ENCODE peak calls at places on chromosomes 4 and X, in seven cellular contexts. E is mesenchymal stem cell, G is A549, Y is AG09309, V is epithelial cell of proximal tubule, J is neuronal stem cell, S is AG04450. U is an unnamed sample.

GRCh38 chrX:153774576-153775292 is 6.1 kb upstream of the SRPK3 start:
- DNase-seq in S (no peak), G (no peak), J (no peak), Y (no peak), E (no peak), V (no peak), U (no peak)

GRCh38 chr4:155546451-155546850 is 120.2 kb upstream of the GUCY1A1 start:
- DNase-seq in E (no peak), G (no peak), Y (no peak), J (no peak), V (no peak), S (no peak), U (no peak)

GRCh38 chr4:118762146-118762545 is 73.8 kb downstream of the SEC24D start:
- DNase-seq in Y (no peak), V (no peak), E (no peak), J (no peak), G (no peak), S (no peak), U (no peak)

GRCh38 chr4:136867465-136867864 is 664.8 kb downstream of the PCDH18 start:
- DNase-seq in V (no peak), S (no peak), Y (no peak), J (no peak), G (no peak), E (no peak), U (no peak)

GRCh38 chrX:134658002-134658401 is 269 bp downstream of the PLAC1 start:
- DNase-seq in G (no peak), Y (no peak), E (no peak), J (no peak), S (no peak), V (no peak), U (no peak)

GRCh38 chrX:48945517-48946348 is 11.7 kb downstream of the OTUD5 start:
- DNase-seq in V (no peak), Y (no peak), S (peak), G (peak), J (no peak), E (peak), U (no peak)

GRCh38 chrX:39848900-39849299 is 248.9 kb downstream of the BCOR start:
- DNase-seq in J (no peak), V (no peak), S (peak), G (no peak), E (peak), Y (peak), U (peak)

GRCh38 chr4:112031712-112032328 is 113.4 kb upstream of the FAM241A start:
- DNase-seq in E (peak), S (peak), G (peak), J (peak), Y (peak), V (peak), U (peak)

GRCh38 chr4:118964891-118965411 is 76.3 kb downstream of the SYNPO2 start:
- DNase-seq in S (no peak), J (no peak), E (peak), Y (no peak), V (no peak), G (no peak), U (no peak)

GRCh38 chr4:148065069-148065468 is 333.2 kb downstream of the ARHGAP10 start:
- DNase-seq in Y (peak), V (no peak), G (no peak), S (peak), E (peak), J (no peak), U (no peak)

GRCh38 chr4:3532714-3533336 is 603 bp upstream of the LRPAP1 start:
- DNase-seq in Y (no peak), G (no peak), V (no peak), J (no peak), S (no peak), E (no peak), U (no peak)

GRCh38 chr4:163587867-163588266 is 93.4 kb downstream of the TMA16 start:
- DNase-seq in V (no peak), G (no peak), J (no peak), E (no peak), Y (no peak), S (no peak), U (no peak)

GRCh38 chr4:110621839-110622751 is 782 bp downstream of the PITX2 start:
- DNase-seq in V (no peak), J (peak), Y (no peak), G (no peak), S (no peak), E (peak), U (no peak)

GRCh38 chr4:138538743-138539142 is 296.6 kb upstream of the SLC7A11 start:
- DNase-seq in S (no peak), Y (no peak), J (no peak), E (no peak), G (no peak), V (no peak), U (no peak)

GRCh38 chrX:31038585-31039326 is 33.1 kb downstream of the FTHL17 start:
- DNase-seq in G (peak), Y (peak), V (no peak), S (peak), J (peak), E (peak), U (peak)

GRCh38 chrX:22163306-22163705 is 109.4 kb upstream of the CBLL2 start:
- DNase-seq in E (no peak), J (no peak), S (no peak), G (no peak), V (no peak), Y (no peak), U (no peak)

DNA sequence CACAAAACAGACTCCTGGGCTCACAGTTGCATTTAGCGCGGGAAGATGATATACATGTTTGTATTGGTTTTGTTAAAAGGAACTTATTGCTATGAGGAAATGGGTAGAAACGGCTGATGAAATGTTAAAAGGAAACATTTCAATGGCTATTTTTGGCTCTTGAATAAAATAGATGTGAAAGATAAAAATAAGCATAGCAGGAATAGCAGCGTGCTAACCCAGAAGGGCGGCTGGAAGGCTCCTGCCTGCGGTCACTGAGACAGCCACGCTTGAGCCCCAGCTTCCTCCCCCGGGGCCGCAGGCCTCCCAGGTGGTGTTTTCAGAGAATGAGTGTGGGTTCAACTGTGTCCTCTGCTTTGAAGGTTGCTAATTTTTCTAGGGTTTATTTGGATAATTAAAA is 35.0 kb upstream of the CLCN4 start:
- DNase-seq in Y (no peak), S (no peak), V (no peak), J (no peak), G (no peak), E (no peak), U (no peak)
- H3K4me3 ChIP-seq in Y (no peak), S (no peak), V (no peak), J (no peak), G (no peak), E (no peak), U (no peak)

GRCh38 chr4:52715914-52716313 is 35.3 kb downstream of the ERVMER34-1 start:
- DNase-seq in Y (no peak), V (no peak), G (no peak), E (no peak), J (no peak), S (no peak), U (no peak)
- H3K4me3 ChIP-seq in Y (no peak), V (no peak), G (no peak), E (no peak), J (no peak), S (no peak), U (no peak)

GRCh38 chrX:120090208-120090607 is 12.7 kb upstream of the RHOXF2B start:
- DNase-seq in E (no peak), Y (no peak), G (no peak), S (no peak), V (no peak), J (no peak), U (no peak)

GRCh38 chrX:120087289-120088017 is 10.0 kb upstream of the RHOXF2B start:
- DNase-seq in E (no peak), G (no peak), V (no peak), J (no peak), Y (no peak), S (no peak), U (no peak)
- H3K4me3 ChIP-seq in E (no peak), G (no peak), V (no peak), J (no peak), Y (no peak), S (no peak), U (no peak)

GRCh38 chr4:28682872-28683271 is 1822.2 kb downstream of the STIM2 start:
- DNase-seq in E (no peak), J (no peak), V (no peak), G (no peak), Y (no peak), S (no peak), U (no peak)
- H3K4me3 ChIP-seq in E (no peak), J (no peak), V (no peak), G (no peak), Y (no peak), S (no peak), U (no peak)

DNA sequence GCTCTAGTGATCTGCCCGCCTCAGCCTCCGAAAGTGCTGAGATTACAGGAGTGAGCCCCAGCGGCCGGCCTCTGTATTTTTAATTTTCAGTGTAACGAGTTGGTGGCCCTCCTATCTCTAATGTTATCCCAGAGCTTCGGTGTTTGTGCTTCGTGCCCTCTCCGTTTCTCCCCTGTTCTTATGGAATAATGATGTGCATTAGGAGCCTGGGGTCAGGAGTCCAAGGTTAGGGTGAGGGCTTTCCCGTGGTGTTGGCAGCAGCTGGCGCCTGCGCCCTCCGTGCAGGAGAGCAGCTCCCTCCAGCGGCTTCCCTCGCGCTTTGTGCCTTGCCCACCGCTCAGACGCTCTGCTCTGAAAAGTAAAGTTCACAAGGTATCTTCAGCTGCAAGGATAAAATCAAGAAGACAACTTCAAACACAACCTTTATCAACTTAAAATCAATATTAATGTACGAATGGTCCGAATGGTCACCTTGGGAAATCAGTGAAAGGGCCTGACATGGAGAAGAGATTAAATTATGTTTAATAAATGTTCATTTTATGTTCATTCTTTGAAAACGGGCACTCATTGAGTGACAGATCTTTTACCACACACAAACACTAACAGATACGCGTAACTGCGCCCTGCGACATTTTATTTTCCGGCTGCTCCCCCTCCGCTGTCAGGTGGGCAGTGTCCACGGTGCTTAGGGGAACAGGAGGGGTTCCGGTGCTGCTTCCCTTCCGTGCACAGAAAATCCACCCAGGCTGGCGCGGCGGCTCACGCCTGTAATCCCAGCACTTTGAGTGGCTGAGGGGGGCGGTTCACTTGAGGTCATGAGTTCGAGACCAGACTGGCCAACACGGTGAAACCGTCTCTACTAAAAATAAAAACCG is 62.4 kb downstream of the TRAPPC11 start:
- DNase-seq in J (no peak), V (no peak), G (peak), Y (no peak), E (no peak), S (no peak), U (no peak)
- H3K4me3 ChIP-seq in J (no peak), V (peak), G (peak), Y (no peak), E (no peak), S (peak), U (peak)

GRCh38 chr4:139665079-139665689 is 435 bp upstream of the MGST2 start:
- DNase-seq in S (no peak), Y (no peak), E (no peak), V (no peak), J (no peak), G (no peak), U (no peak)
- H3K4me3 ChIP-seq in S (peak), Y (peak), E (peak), V (peak), J (peak), G (peak), U (peak)

GRCh38 chrX:13087322-13088154 is 43.1 kb upstream of the FAM9C start:
- DNase-seq in G (no peak), V (peak), Y (no peak), E (peak), S (no peak), J (no peak), U (peak)

GRCh38 chrX:13088155-13088485 is 43.7 kb upstream of the FAM9C start:
- DNase-seq in J (no peak), E (no peak), Y (no peak), S (no peak), V (no peak), G (no peak), U (no peak)

GRCh38 chrX:13084611-13085010 is 40.2 kb upstream of the FAM9C start:
- DNase-seq in S (no peak), Y (no peak), E (no peak), G (no peak), V (no peak), J (no peak), U (no peak)

GRCh38 chrX:13085533-13085932 is 41.1 kb upstream of the FAM9C start:
- DNase-seq in V (no peak), E (no peak), G (no peak), J (no peak), Y (no peak), S (no peak), U (no peak)

DNA sequence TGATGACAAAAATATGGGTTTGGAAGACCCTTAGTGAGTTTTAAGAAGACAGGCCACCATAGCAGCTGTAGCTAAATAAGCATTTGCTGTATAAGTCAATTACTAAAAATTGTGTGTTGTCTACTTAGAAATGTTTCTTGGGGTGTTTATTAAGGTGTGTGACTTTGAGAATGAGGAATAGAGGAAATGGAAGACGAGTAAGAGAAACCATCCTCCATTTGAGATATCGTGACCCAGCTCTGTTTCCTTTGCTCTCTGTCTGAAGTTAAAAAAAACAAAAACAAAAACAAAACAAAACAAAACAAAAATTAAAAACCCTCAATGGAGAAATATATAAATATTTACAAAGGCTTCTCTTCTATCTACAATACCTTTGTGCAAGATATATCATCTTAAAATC is 41.7 kb upstream of the FAM9C start:
- DNase-seq in Y (no peak), G (no peak), E (no peak), J (no peak), V (no peak), S (no peak), U (no peak)
- H3K4me3 ChIP-seq in Y (no peak), G (no peak), E (no peak), J (no peak), V (no peak), S (no peak), U (no peak)